ENCODE peak calls at places on chromosomes 11 and 22, in ten cellular contexts. U, V, Z, T, N, P, R, D, J and L are unnamed samples.

GRCh38 chr11:6705905-6706535 is 22.9 kb upstream of the MRPL17 start:
- DNase-seq in U (peak; percentile 37), V (no peak), Z (no peak), T (no peak), N (peak; percentile 79), P (no peak), R (peak; percentile 75), D (peak; percentile 37), J (no peak), L (peak; percentile 16)

GRCh38 chr11:6572215-6572614 is 31.2 kb downstream of the RRP8 start:
- DNase-seq in U (no peak), V (no peak), Z (no peak), T (no peak), N (peak; percentile 86), P (no peak), R (peak; percentile 81), D (peak; percentile 93), J (no peak), L (no peak)

GRCh38 chr22:46864314-46865051 is 102.0 kb downstream of the TBC1D22A start:
- DNase-seq in U (no peak), V (no peak), Z (no peak), T (no peak), N (no peak), P (no peak), R (no peak), D (no peak), J (no peak), L (no peak)

GRCh38 chr11:86204356-86204755 is 40.2 kb upstream of the EED start:
- DNase-seq in U (no peak), V (no peak), Z (no peak), T (no peak), N (no peak), P (no peak), R (no peak), D (no peak), J (no peak), L (no peak)

GRCh38 chr11:21897203-21897602 is 295.7 kb upstream of the ANO5 start:
- DNase-seq in U (no peak), V (no peak), Z (no peak), T (no peak), N (no peak), P (no peak), R (no peak), D (no peak), J (no peak), L (no peak)

GRCh38 chr11:61007971-61008896 is 36.8 kb downstream of the CD6 start:
- DNase-seq in U (no peak), V (no peak), Z (peak; percentile 75), T (peak; percentile 69), N (no peak), P (peak; percentile 73), R (no peak), D (no peak), J (no peak), L (peak; percentile 66)

GRCh38 chr22:38467904-38468760 is at the start of gene KDELR3:
- DNase-seq in U (peak; percentile 80), V (no peak), Z (peak; percentile 89), T (peak; percentile 92), N (peak; percentile 95), P (peak; percentile 93), R (peak; percentile 85), D (peak; percentile 76), J (no peak), L (no peak)

GRCh38 chr22:44351685-44352377 is 39.1 kb upstream of the SHISAL1 start:
- DNase-seq in U (peak; percentile 54), V (peak; percentile 84), Z (peak; percentile 53), T (peak; percentile 62), N (peak; percentile 97), P (peak; percentile 82), R (peak; percentile 91), D (peak; percentile 94), J (no peak), L (no peak)

GRCh38 chr11:66414120-66414934 is 6.5 kb upstream of the NPAS4 start:
- DNase-seq in U (no peak), V (no peak), Z (no peak), T (no peak), N (no peak), P (no peak), R (no peak), D (no peak), J (no peak), L (no peak)

GRCh38 chr11:66418168-66418985 is 2.5 kb upstream of the NPAS4 start:
- DNase-seq in U (peak; percentile 56), V (peak; percentile 99), Z (peak; percentile 85), T (peak; percentile 86), N (peak; percentile 99), P (peak; percentile 94), R (peak; percentile 97), D (peak; percentile 97), J (peak; percentile 65), L (peak; percentile 70)

GRCh38 chr11:66417000-66417399 is 3.8 kb upstream of the NPAS4 start:
- DNase-seq in U (no peak), V (no peak), Z (no peak), T (no peak), N (no peak), P (no peak), R (no peak), D (no peak), J (peak; percentile 6), L (no peak)

GRCh38 chr11:66413167-66413566 is 7.7 kb upstream of the NPAS4 start:
- DNase-seq in U (no peak), V (no peak), Z (no peak), T (no peak), N (no peak), P (no peak), R (no peak), D (no peak), J (no peak), L (no peak)

DNA sequence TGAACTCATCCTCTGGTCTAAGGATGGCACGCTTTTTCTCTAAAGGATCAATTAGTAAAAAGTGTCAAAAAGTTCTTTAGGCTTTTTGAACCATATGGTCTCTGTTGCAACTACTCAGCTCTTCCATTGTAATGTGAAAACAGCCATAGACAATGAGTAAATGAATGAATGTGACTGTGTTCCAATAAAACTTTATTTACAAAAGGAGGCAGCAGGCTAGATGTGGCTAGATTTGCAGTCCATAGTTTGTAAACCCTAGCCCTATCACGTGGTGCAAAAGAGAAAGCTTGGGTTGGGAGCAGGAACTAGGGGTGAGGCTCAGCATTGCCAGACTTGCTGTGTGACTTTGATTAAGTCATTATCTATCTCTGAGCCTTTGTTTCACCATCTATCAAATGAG is 5.4 kb upstream of the NPAS4 start:
- DNase-seq in U (no peak), V (no peak), Z (no peak), T (no peak), N (no peak), P (no peak), R (no peak), D (no peak), J (no peak), L (no peak)
- H3K4me1 ChIP-seq in U (peaks cover 25% of the 10 kb centered on the region), V (peaks cover 31% of the 10 kb centered on the region), Z (no peaks in the 10 kb centered on the region), T (peaks cover 12% of the 10 kb centered on the region), N (peaks cover 12% of the 10 kb centered on the region), P (peaks cover 9% of the 10 kb centered on the region), R (peaks cover 47% of the 10 kb centered on the region), D (peaks cover 9% of the 10 kb centered on the region), J (no peaks in the 10 kb centered on the region), L (peaks cover 22% of the 10 kb centered on the region)

GRCh38 chr11:15841898-15842297 is 514.4 kb downstream of the SOX6 start:
- DNase-seq in U (peak; percentile 28), V (no peak), Z (no peak), T (no peak), N (no peak), P (no peak), R (no peak), D (no peak), J (no peak), L (no peak)

GRCh38 chr11:15837901-15838489 is 518.4 kb downstream of the SOX6 start:
- DNase-seq in U (no peak), V (no peak), Z (no peak), T (no peak), N (no peak), P (no peak), R (no peak), D (no peak), J (no peak), L (no peak)

GRCh38 chr11:15836801-15837200 is 519.5 kb downstream of the SOX6 start:
- DNase-seq in U (no peak), V (no peak), Z (no peak), T (no peak), N (no peak), P (no peak), R (no peak), D (no peak), J (no peak), L (no peak)

GRCh38 chr11:15835705-15836411 is 520.5 kb downstream of the SOX6 start:
- DNase-seq in U (peak; percentile 26), V (no peak), Z (no peak), T (peak; percentile 54), N (no peak), P (no peak), R (no peak), D (no peak), J (no peak), L (no peak)

GRCh38 chr11:15839061-15839460 is 517.3 kb downstream of the SOX6 start:
- DNase-seq in U (no peak), V (no peak), Z (no peak), T (no peak), N (no peak), P (no peak), R (no peak), D (no peak), J (no peak), L (no peak)
- H3K9me3 ChIP-seq in U (no peaks in the 10 kb centered on the region), V (no peaks in the 10 kb centered on the region), Z (no peaks in the 10 kb centered on the region), T (no peaks in the 10 kb centered on the region), N (no peaks in the 10 kb centered on the region), P (no peaks in the 10 kb centered on the region), R (no peaks in the 10 kb centered on the region), D (no peaks in the 10 kb centered on the region), J (no peaks in the 10 kb centered on the region), L (no peaks in the 10 kb centered on the region)

DNA sequence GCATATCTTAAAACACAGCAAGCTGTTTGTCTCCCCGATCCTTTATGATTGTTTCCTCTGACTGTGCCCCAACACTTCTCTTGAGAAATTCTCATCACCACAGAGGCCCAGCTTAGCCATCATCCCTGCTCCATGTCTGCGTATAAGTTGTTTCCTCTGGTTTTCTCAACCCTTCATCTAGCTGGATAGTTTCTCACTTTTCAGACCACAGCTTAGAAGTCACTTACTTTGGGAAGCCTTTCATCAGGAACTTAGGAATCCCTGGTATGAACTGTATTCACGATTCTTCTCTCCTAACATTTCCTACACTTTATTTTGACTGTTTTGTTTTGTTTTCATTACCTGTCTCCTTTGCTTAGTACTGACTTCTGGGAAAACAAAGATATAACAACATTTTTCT is 295.2 kb downstream of the GUCY1A2 start:
- DNase-seq in U (no peak), V (no peak), Z (no peak), T (no peak), N (no peak), P (no peak), R (no peak), D (peak; percentile 64), J (no peak), L (no peak)
- H3K27ac ChIP-seq in U (no peak overlapping the region), V (no peak overlapping the region), Z (no peak overlapping the region), T (no peak overlapping the region), N (no peak overlapping the region), P (no peak overlapping the region), R (no peak overlapping the region), D (no peak overlapping the region), J (no peak overlapping the region), L (no peak overlapping the region)

GRCh38 chr11:34343153-34343552 is 14.7 kb downstream of the ABTB2 start:
- DNase-seq in U (no peak), V (peak; percentile 75), Z (no peak), T (no peak), N (peak; percentile 80), P (no peak), R (peak; percentile 88), D (peak; percentile 96), J (no peak), L (no peak)

GRCh38 chr11:34341096-34341495 is 16.7 kb downstream of the ABTB2 start:
- DNase-seq in U (no peak), V (no peak), Z (no peak), T (no peak), N (no peak), P (no peak), R (no peak), D (no peak), J (no peak), L (no peak)

GRCh38 chr11:34339149-34340064 is 18.4 kb downstream of the ABTB2 start:
- DNase-seq in U (no peak), V (peak; percentile 48), Z (no peak), T (no peak), N (peak; percentile 15), P (no peak), R (peak; percentile 56), D (peak; percentile 24), J (no peak), L (no peak)

GRCh38 chr11:34342008-34342533 is 15.7 kb downstream of the ABTB2 start:
- DNase-seq in U (peak; percentile 60), V (no peak), Z (no peak), T (peak; percentile 69), N (peak; percentile 36), P (no peak), R (no peak), D (peak; percentile 79), J (no peak), L (no peak)

DNA sequence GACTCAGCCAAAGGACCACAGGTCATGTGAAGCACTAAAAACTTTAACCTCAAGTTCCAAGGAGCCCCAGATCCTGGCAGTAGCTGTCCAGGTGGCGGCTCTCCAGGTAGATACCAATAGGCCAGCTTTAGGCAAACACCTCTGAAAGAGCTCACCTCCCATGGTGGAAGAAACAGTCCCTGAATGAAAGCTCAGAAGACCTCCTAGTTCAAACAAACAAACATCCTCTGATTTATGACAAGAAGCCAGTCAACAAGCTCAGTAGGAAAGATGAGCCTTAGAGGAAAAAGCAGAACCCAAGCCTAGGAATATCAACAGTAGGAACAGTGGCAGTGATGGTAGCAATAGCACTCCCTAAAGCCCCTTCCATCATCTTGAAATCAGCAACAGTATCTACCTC is 17.2 kb downstream of the ABTB2 start:
- DNase-seq in U (no peak), V (no peak), Z (no peak), T (no peak), N (no peak), P (no peak), R (no peak), D (no peak), J (no peak), L (no peak)
- H3K4me1 ChIP-seq in U (peaks cover 18% of the 10 kb centered on the region), V (peaks cover 36% of the 10 kb centered on the region), Z (peaks cover 10% of the 10 kb centered on the region), T (peaks cover 23% of the 10 kb centered on the region), N (peaks cover 43% of the 10 kb centered on the region), P (peaks cover 8% of the 10 kb centered on the region), R (peaks cover 27% of the 10 kb centered on the region), D (peaks cover 22% of the 10 kb centered on the region), J (no peaks in the 10 kb centered on the region), L (peaks cover 2% of the 10 kb centered on the region)